ENCODE peak calls at places on chromosomes 13 and 19, in five cellular contexts. One of them, this sample, is unnamed.
A peak's percentile ranks its signal among the peaks of the same experiment; 100 is the strongest.

GRCh38 chr13:107866666-107867623 is 348.4 kb downstream of the LIG4 start:
- DNase-seq in ACHN: peak; percentile 52
- DNase-seq in endothelial cell: peak; percentile 43
- DNase-seq in stimulated activated CD8-positive, alpha-beta memory T cell treated with anti-CD3 and anti-CD28 coated beads, Interleukin-4, amount 100 ng/mL, for 24 hours: no peak
- DNase-seq in fibroblast of mammary gland: peak; percentile 20
- DNase-seq in this sample: no peak

GRCh38 chr19:43934055-43934984 is 762 bp downstream of the ZNF45 start:
- DNase-seq in ACHN: peak; percentile 19
- DNase-seq in endothelial cell: peak; percentile 11
- DNase-seq in stimulated activated CD8-positive, alpha-beta memory T cell treated with anti-CD3 and anti-CD28 coated beads, Interleukin-4, amount 100 ng/mL, for 24 hours: no peak
- DNase-seq in fibroblast of mammary gland: peak; percentile 16
- DNase-seq in this sample: no peak

GRCh38 chr13:77928909-77929308 is 10.3 kb upstream of the EDNRB start:
- DNase-seq in ACHN: no peak
- DNase-seq in endothelial cell: no peak
- DNase-seq in stimulated activated CD8-positive, alpha-beta memory T cell treated with anti-CD3 and anti-CD28 coated beads, Interleukin-4, amount 100 ng/mL, for 24 hours: no peak
- DNase-seq in fibroblast of mammary gland: peak; percentile 31
- DNase-seq in this sample: no peak

GRCh38 chr13:27622102-27622820 is 569 bp downstream of the POLR1D start:
- DNase-seq in ACHN: peak; percentile 17
- DNase-seq in endothelial cell: no peak
- DNase-seq in stimulated activated CD8-positive, alpha-beta memory T cell treated with anti-CD3 and anti-CD28 coated beads, Interleukin-4, amount 100 ng/mL, for 24 hours: no peak
- DNase-seq in fibroblast of mammary gland: peak; percentile 14
- DNase-seq in this sample: no peak

GRCh38 chr19:38478273-38478971 is 44.9 kb downstream of the RYR1 start:
- DNase-seq in ACHN: peak; percentile 21
- DNase-seq in endothelial cell: peak; percentile 43
- DNase-seq in stimulated activated CD8-positive, alpha-beta memory T cell treated with anti-CD3 and anti-CD28 coated beads, Interleukin-4, amount 100 ng/mL, for 24 hours: no peak
- DNase-seq in fibroblast of mammary gland: peak; percentile 5
- DNase-seq in this sample: no peak

GRCh38 chr13:97122381-97122996 is 99.6 kb upstream of the MBNL2 start:
- DNase-seq in ACHN: peak; percentile 38
- DNase-seq in endothelial cell: no peak
- DNase-seq in stimulated activated CD8-positive, alpha-beta memory T cell treated with anti-CD3 and anti-CD28 coated beads, Interleukin-4, amount 100 ng/mL, for 24 hours: no peak
- DNase-seq in fibroblast of mammary gland: peak; percentile 76
- DNase-seq in this sample: no peak

GRCh38 chr19:5090780-5091575 is 122.1 kb downstream of the KDM4B start:
- DNase-seq in ACHN: no peak
- DNase-seq in endothelial cell: no peak
- DNase-seq in stimulated activated CD8-positive, alpha-beta memory T cell treated with anti-CD3 and anti-CD28 coated beads, Interleukin-4, amount 100 ng/mL, for 24 hours: no peak
- DNase-seq in fibroblast of mammary gland: peak; percentile 36
- DNase-seq in this sample: no peak

GRCh38 chr19:3154957-3155736 is 19.3 kb downstream of the GNA15 start:
- DNase-seq in ACHN: peak; percentile 83
- DNase-seq in endothelial cell: peak; percentile 73
- DNase-seq in stimulated activated CD8-positive, alpha-beta memory T cell treated with anti-CD3 and anti-CD28 coated beads, Interleukin-4, amount 100 ng/mL, for 24 hours: peak; percentile 62
- DNase-seq in fibroblast of mammary gland: peak; percentile 100
- DNase-seq in this sample: peak; percentile 89

GRCh38 chr13:24208314-24208713 is 47.8 kb downstream of the SPATA13 start:
- DNase-seq in ACHN: peak; percentile 68
- DNase-seq in endothelial cell: no peak
- DNase-seq in stimulated activated CD8-positive, alpha-beta memory T cell treated with anti-CD3 and anti-CD28 coated beads, Interleukin-4, amount 100 ng/mL, for 24 hours: no peak
- DNase-seq in fibroblast of mammary gland: peak; percentile 95
- DNase-seq in this sample: no peak

GRCh38 chr13:85798999-85799646 is at the start of gene SLITRK6:
- DNase-seq in ACHN: peak; percentile 35
- DNase-seq in endothelial cell: peak; percentile 18
- DNase-seq in stimulated activated CD8-positive, alpha-beta memory T cell treated with anti-CD3 and anti-CD28 coated beads, Interleukin-4, amount 100 ng/mL, for 24 hours: no peak
- DNase-seq in fibroblast of mammary gland: peak; percentile 48
- DNase-seq in this sample: peak; percentile 64

GRCh38 chr13:32824671-32825070 is 191.6 kb upstream of the KL start:
- DNase-seq in ACHN: peak; percentile 92
- DNase-seq in endothelial cell: no peak
- DNase-seq in stimulated activated CD8-positive, alpha-beta memory T cell treated with anti-CD3 and anti-CD28 coated beads, Interleukin-4, amount 100 ng/mL, for 24 hours: no peak
- DNase-seq in fibroblast of mammary gland: peak; percentile 89
- DNase-seq in this sample: no peak

GRCh38 chr13:97474581-97474980 is 40.6 kb downstream of the RAP2A start:
- DNase-seq in ACHN: no peak
- DNase-seq in endothelial cell: no peak
- DNase-seq in stimulated activated CD8-positive, alpha-beta memory T cell treated with anti-CD3 and anti-CD28 coated beads, Interleukin-4, amount 100 ng/mL, for 24 hours: no peak
- DNase-seq in fibroblast of mammary gland: no peak
- DNase-seq in this sample: no peak

GRCh38 chr13:100314132-100314910 is 225.4 kb downstream of the PCCA start:
- DNase-seq in ACHN: no peak
- DNase-seq in endothelial cell: no peak
- DNase-seq in stimulated activated CD8-positive, alpha-beta memory T cell treated with anti-CD3 and anti-CD28 coated beads, Interleukin-4, amount 100 ng/mL, for 24 hours: no peak
- DNase-seq in fibroblast of mammary gland: no peak
- DNase-seq in this sample: no peak

GRCh38 chr13:65339236-65339635 is 1890.9 kb downstream of the PCDH9 start:
- DNase-seq in ACHN: no peak
- DNase-seq in endothelial cell: no peak
- DNase-seq in stimulated activated CD8-positive, alpha-beta memory T cell treated with anti-CD3 and anti-CD28 coated beads, Interleukin-4, amount 100 ng/mL, for 24 hours: no peak
- DNase-seq in fibroblast of mammary gland: no peak
- DNase-seq in this sample: no peak

GRCh38 chr19:12543855-12544254 is 7.4 kb downstream of the ZNF564 start:
- DNase-seq in ACHN: no peak
- DNase-seq in endothelial cell: no peak
- DNase-seq in stimulated activated CD8-positive, alpha-beta memory T cell treated with anti-CD3 and anti-CD28 coated beads, Interleukin-4, amount 100 ng/mL, for 24 hours: no peak
- DNase-seq in fibroblast of mammary gland: peak; percentile 51
- DNase-seq in this sample: no peak

GRCh38 chr13:58018020-58018419 is 386.5 kb downstream of the PCDH17 start:
- DNase-seq in ACHN: no peak
- DNase-seq in endothelial cell: no peak
- DNase-seq in stimulated activated CD8-positive, alpha-beta memory T cell treated with anti-CD3 and anti-CD28 coated beads, Interleukin-4, amount 100 ng/mL, for 24 hours: no peak
- DNase-seq in fibroblast of mammary gland: no peak
- DNase-seq in this sample: no peak

GRCh38 chr13:39970177-39970846 is 314.9 kb downstream of the COG6 start:
- DNase-seq in ACHN: no peak
- DNase-seq in endothelial cell: no peak
- DNase-seq in stimulated activated CD8-positive, alpha-beta memory T cell treated with anti-CD3 and anti-CD28 coated beads, Interleukin-4, amount 100 ng/mL, for 24 hours: no peak
- DNase-seq in fibroblast of mammary gland: no peak
- DNase-seq in this sample: no peak

GRCh38 chr19:57068921-57069697 is 50.7 kb upstream of the USP29 start:
- DNase-seq in ACHN: no peak
- DNase-seq in endothelial cell: no peak
- DNase-seq in stimulated activated CD8-positive, alpha-beta memory T cell treated with anti-CD3 and anti-CD28 coated beads, Interleukin-4, amount 100 ng/mL, for 24 hours: no peak
- DNase-seq in fibroblast of mammary gland: no peak
- DNase-seq in this sample: no peak

GRCh38 chr13:104586010-104586746 is 1520.0 kb upstream of the SLC10A2 start:
- DNase-seq in ACHN: peak; percentile 77
- DNase-seq in endothelial cell: no peak
- DNase-seq in stimulated activated CD8-positive, alpha-beta memory T cell treated with anti-CD3 and anti-CD28 coated beads, Interleukin-4, amount 100 ng/mL, for 24 hours: no peak
- DNase-seq in fibroblast of mammary gland: peak; percentile 56
- DNase-seq in this sample: no peak

GRCh38 chr13:98987275-98987674 is 9.4 kb upstream of the DOCK9 start:
- DNase-seq in ACHN: no peak
- DNase-seq in endothelial cell: no peak
- DNase-seq in stimulated activated CD8-positive, alpha-beta memory T cell treated with anti-CD3 and anti-CD28 coated beads, Interleukin-4, amount 100 ng/mL, for 24 hours: no peak
- DNase-seq in fibroblast of mammary gland: no peak
- DNase-seq in this sample: no peak

GRCh38 chr13:45180713-45181601 is 19.9 kb downstream of the KCTD4 start:
- DNase-seq in ACHN: peak; percentile 45
- DNase-seq in endothelial cell: no peak
- DNase-seq in stimulated activated CD8-positive, alpha-beta memory T cell treated with anti-CD3 and anti-CD28 coated beads, Interleukin-4, amount 100 ng/mL, for 24 hours: no peak
- DNase-seq in fibroblast of mammary gland: peak; percentile 41
- DNase-seq in this sample: no peak

GRCh38 chr13:40181203-40181845 is 485.1 kb downstream of the FOXO1 start:
- DNase-seq in ACHN: no peak
- DNase-seq in endothelial cell: no peak
- DNase-seq in stimulated activated CD8-positive, alpha-beta memory T cell treated with anti-CD3 and anti-CD28 coated beads, Interleukin-4, amount 100 ng/mL, for 24 hours: no peak
- DNase-seq in fibroblast of mammary gland: peak; percentile 89
- DNase-seq in this sample: no peak

GRCh38 chr13:77360032-77360431 is 33.1 kb upstream of the MYCBP2 start:
- DNase-seq in ACHN: no peak
- DNase-seq in endothelial cell: no peak
- DNase-seq in stimulated activated CD8-positive, alpha-beta memory T cell treated with anti-CD3 and anti-CD28 coated beads, Interleukin-4, amount 100 ng/mL, for 24 hours: no peak
- DNase-seq in fibroblast of mammary gland: no peak
- DNase-seq in this sample: no peak

GRCh38 chr19:6467384-6467783 is 3.3 kb downstream of the CRB3 start:
- DNase-seq in ACHN: no peak
- DNase-seq in endothelial cell: no peak
- DNase-seq in stimulated activated CD8-positive, alpha-beta memory T cell treated with anti-CD3 and anti-CD28 coated beads, Interleukin-4, amount 100 ng/mL, for 24 hours: no peak
- DNase-seq in fibroblast of mammary gland: no peak
- DNase-seq in this sample: no peak

GRCh38 chr13:51151463-51151862 is 40.4 kb upstream of the C13orf42 start:
- DNase-seq in ACHN: no peak
- DNase-seq in endothelial cell: no peak
- DNase-seq in stimulated activated CD8-positive, alpha-beta memory T cell treated with anti-CD3 and anti-CD28 coated beads, Interleukin-4, amount 100 ng/mL, for 24 hours: no peak
- DNase-seq in fibroblast of mammary gland: no peak
- DNase-seq in this sample: no peak

GRCh38 chr19:50500753-50501151 is 10.2 kb downstream of the JOSD2 start:
- DNase-seq in ACHN: no peak
- DNase-seq in endothelial cell: no peak
- DNase-seq in stimulated activated CD8-positive, alpha-beta memory T cell treated with anti-CD3 and anti-CD28 coated beads, Interleukin-4, amount 100 ng/mL, for 24 hours: no peak
- DNase-seq in fibroblast of mammary gland: no peak
- DNase-seq in this sample: no peak

GRCh38 chr19:38674388-38675133 is 27.1 kb downstream of the ACTN4 start:
- DNase-seq in ACHN: no peak
- DNase-seq in endothelial cell: no peak
- DNase-seq in stimulated activated CD8-positive, alpha-beta memory T cell treated with anti-CD3 and anti-CD28 coated beads, Interleukin-4, amount 100 ng/mL, for 24 hours: no peak
- DNase-seq in fibroblast of mammary gland: peak; percentile 61
- DNase-seq in this sample: no peak

GRCh38 chr13:37752156-37752555 is 117.4 kb downstream of the TRPC4 start:
- DNase-seq in ACHN: peak; percentile 62
- DNase-seq in endothelial cell: no peak
- DNase-seq in stimulated activated CD8-positive, alpha-beta memory T cell treated with anti-CD3 and anti-CD28 coated beads, Interleukin-4, amount 100 ng/mL, for 24 hours: no peak
- DNase-seq in fibroblast of mammary gland: no peak
- DNase-seq in this sample: no peak

GRCh38 chr19:17605761-17606745 is 50.6 kb downstream of the COLGALT1 start:
- DNase-seq in ACHN: peak; percentile 83
- DNase-seq in endothelial cell: peak; percentile 76
- DNase-seq in stimulated activated CD8-positive, alpha-beta memory T cell treated with anti-CD3 and anti-CD28 coated beads, Interleukin-4, amount 100 ng/mL, for 24 hours: peak; percentile 61
- DNase-seq in fibroblast of mammary gland: peak; percentile 65
- DNase-seq in this sample: peak; percentile 59

GRCh38 chr13:66567899-66568612 is 662.1 kb downstream of the PCDH9 start:
- DNase-seq in ACHN: no peak
- DNase-seq in endothelial cell: no peak
- DNase-seq in stimulated activated CD8-positive, alpha-beta memory T cell treated with anti-CD3 and anti-CD28 coated beads, Interleukin-4, amount 100 ng/mL, for 24 hours: no peak
- DNase-seq in fibroblast of mammary gland: no peak
- DNase-seq in this sample: no peak

GRCh38 chr13:102812616-102813287 is 13.8 kb downstream of the BIVM start:
- DNase-seq in ACHN: peak; percentile 62
- DNase-seq in endothelial cell: no peak
- DNase-seq in stimulated activated CD8-positive, alpha-beta memory T cell treated with anti-CD3 and anti-CD28 coated beads, Interleukin-4, amount 100 ng/mL, for 24 hours: no peak
- DNase-seq in fibroblast of mammary gland: no peak
- DNase-seq in this sample: no peak

GRCh38 chr19:56403261-56403660 is 871 bp upstream of the ZNF583 start:
- DNase-seq in ACHN: no peak
- DNase-seq in endothelial cell: no peak
- DNase-seq in stimulated activated CD8-positive, alpha-beta memory T cell treated with anti-CD3 and anti-CD28 coated beads, Interleukin-4, amount 100 ng/mL, for 24 hours: no peak
- DNase-seq in fibroblast of mammary gland: no peak
- DNase-seq in this sample: no peak

GRCh38 chr13:74056829-74057564 is 77.2 kb downstream of the KLF12 start:
- DNase-seq in ACHN: no peak
- DNase-seq in endothelial cell: no peak
- DNase-seq in stimulated activated CD8-positive, alpha-beta memory T cell treated with anti-CD3 and anti-CD28 coated beads, Interleukin-4, amount 100 ng/mL, for 24 hours: no peak
- DNase-seq in fibroblast of mammary gland: no peak
- DNase-seq in this sample: peak; percentile 46

GRCh38 chr13:98677398-98677797 is 75.1 kb downstream of the SLC15A1 start:
- DNase-seq in ACHN: no peak
- DNase-seq in endothelial cell: no peak
- DNase-seq in stimulated activated CD8-positive, alpha-beta memory T cell treated with anti-CD3 and anti-CD28 coated beads, Interleukin-4, amount 100 ng/mL, for 24 hours: no peak
- DNase-seq in fibroblast of mammary gland: no peak
- DNase-seq in this sample: no peak

GRCh38 chr19:2552859-2553258 is 76.9 kb downstream of the GADD45B start:
- DNase-seq in ACHN: no peak
- DNase-seq in endothelial cell: no peak
- DNase-seq in stimulated activated CD8-positive, alpha-beta memory T cell treated with anti-CD3 and anti-CD28 coated beads, Interleukin-4, amount 100 ng/mL, for 24 hours: no peak
- DNase-seq in fibroblast of mammary gland: no peak
- DNase-seq in this sample: no peak

GRCh38 chr13:108437496-108437895 is 168.0 kb downstream of the TNFSF13B start:
- DNase-seq in ACHN: no peak
- DNase-seq in endothelial cell: no peak
- DNase-seq in stimulated activated CD8-positive, alpha-beta memory T cell treated with anti-CD3 and anti-CD28 coated beads, Interleukin-4, amount 100 ng/mL, for 24 hours: no peak
- DNase-seq in fibroblast of mammary gland: no peak
- DNase-seq in this sample: no peak

GRCh38 chr13:49810825-49811526 is 18.5 kb upstream of the KPNA3 start:
- DNase-seq in ACHN: no peak
- DNase-seq in endothelial cell: no peak
- DNase-seq in stimulated activated CD8-positive, alpha-beta memory T cell treated with anti-CD3 and anti-CD28 coated beads, Interleukin-4, amount 100 ng/mL, for 24 hours: no peak
- DNase-seq in fibroblast of mammary gland: peak; percentile 81
- DNase-seq in this sample: no peak

GRCh38 chr19:48728882-48729645 is 9.5 kb upstream of the MAMSTR start:
- DNase-seq in ACHN: no peak
- DNase-seq in endothelial cell: no peak
- DNase-seq in stimulated activated CD8-positive, alpha-beta memory T cell treated with anti-CD3 and anti-CD28 coated beads, Interleukin-4, amount 100 ng/mL, for 24 hours: no peak
- DNase-seq in fibroblast of mammary gland: peak; percentile 48
- DNase-seq in this sample: no peak

This sample was measured in ureter.